ENCODE peak calls at places on chromosomes 1 and 21, in six cellular contexts. R, A, I, D, N and Y are unnamed samples.

GRCh38 chr1:239956230-239956629 is 135.5 kb upstream of the FMN2 start:
- DNase-seq in I (no peak), N (no peak), D (no peak), R (no peak), A (no peak), Y (no peak)

GRCh38 chr1:64472805-64473204 is 2.9 kb downstream of the CACHD1 start:
- DNase-seq in R (no peak), I (no peak), N (no peak), A (no peak), D (no peak), Y (no peak)

GRCh38 chr21:18244721-18245486 is at the start of gene CHODL:
- DNase-seq in D (no peak), R (no peak), I (no peak), N (no peak), A (no peak), Y (no peak)

GRCh38 chr1:237740831-237741230 is 149.9 kb downstream of the ZP4 start:
- DNase-seq in D (no peak), R (no peak), N (no peak), I (no peak), A (no peak), Y (no peak)

GRCh38 chr1:117825414-117825813 is 104.0 kb downstream of the GDAP2 start:
- DNase-seq in A (no peak), R (no peak), D (no peak), N (peak), I (peak), Y (no peak)

GRCh38 chr1:119159096-119159495 is 18.6 kb upstream of the WARS2 start:
- DNase-seq in D (no peak), N (no peak), R (no peak), I (peak), A (peak), Y (peak)

GRCh38 chr1:13965770-13966398 is 265.9 kb downstream of the PRDM2 start:
- DNase-seq in N (peak), R (peak), D (peak), I (peak), A (peak), Y (peak)

GRCh38 chr1:68228833-68229232 is 3.5 kb downstream of the WLS start:
- DNase-seq in I (peak), N (no peak), A (peak), D (peak), R (no peak), Y (no peak)

GRCh38 chr1:238652346-238652968 is 733.9 kb upstream of the CHRM3 start:
- DNase-seq in D (no peak), I (peak), A (peak), R (no peak), N (no peak), Y (no peak)

GRCh38 chr1:17849216-17849615 is 94.1 kb downstream of the ACTL8 start:
- DNase-seq in I (peak), R (no peak), N (no peak), D (no peak), A (no peak), Y (no peak)

GRCh38 chr1:52674497-52675384 is 23.4 kb downstream of the COA7 start:
- DNase-seq in D (peak), R (no peak), N (no peak), A (peak), I (no peak), Y (peak)

GRCh38 chr1:6235302-6235680 is 473 bp downstream of the ICMT start:
- DNase-seq in N (no peak), I (no peak), A (no peak), D (no peak), R (no peak), Y (no peak)

GRCh38 chr1:103461171-103462105 is 64.1 kb upstream of the RNPC3 start:
- DNase-seq in D (peak), I (peak), R (peak), N (no peak), A (peak), Y (peak)

GRCh38 chr1:162734047-162734446 is 56.5 kb upstream of the HSD17B7 start:
- DNase-seq in D (no peak), R (no peak), N (no peak), A (no peak), I (no peak), Y (no peak)

GRCh38 chr1:167676205-167676915 is 45.4 kb upstream of the MPZL1 start:
- DNase-seq in D (no peak), A (no peak), R (peak), I (no peak), N (no peak), Y (no peak)

GRCh38 chr1:152182942-152183341 is 23.9 kb upstream of the RPTN start:
- DNase-seq in R (no peak), N (no peak), A (peak), I (peak), D (peak), Y (peak)

GRCh38 chr1:222589462-222590302 is at the start of gene TAF1A:
- DNase-seq in D (peak), I (peak), A (peak), R (peak), N (peak), Y (peak)

GRCh38 chr1:41314376-41314775 is 46.9 kb upstream of the FOXO6 start:
- DNase-seq in A (no peak), I (peak), D (no peak), N (no peak), R (no peak), Y (no peak)

GRCh38 chr1:185741551-185741950 is 7.4 kb downstream of the HMCN1 start:
- DNase-seq in N (no peak), A (no peak), D (no peak), R (no peak), I (peak), Y (no peak)

GRCh38 chr1:46900401-46900800 is 40.9 kb downstream of the CYP4A11 start:
- DNase-seq in I (no peak), R (no peak), N (no peak), D (no peak), A (no peak), Y (no peak)

GRCh38 chr1:41507836-41508235 is 23.4 kb upstream of the EDN2 start:
- DNase-seq in R (no peak), I (no peak), N (no peak), D (no peak), A (no peak), Y (no peak)

GRCh38 chr1:161185732-161186311 is 8.5 kb upstream of the B4GALT3 start:
- DNase-seq in A (no peak), D (no peak), R (no peak), N (no peak), I (no peak), Y (no peak)

GRCh38 chr21:34986561-34987533 is 62.3 kb downstream of the RUNX1 start:
- DNase-seq in R (peak), N (no peak), I (peak), A (peak), D (no peak), Y (peak)

GRCh38 chr1:209218986-209219385 is 364.5 kb upstream of the CAMK1G start:
- DNase-seq in R (no peak), I (no peak), D (no peak), N (no peak), A (no peak), Y (no peak)

GRCh38 chr21:16624468-16625102 is 888.3 kb upstream of the CXADR start:
- DNase-seq in I (no peak), A (no peak), D (no peak), R (no peak), N (peak), Y (no peak)

GRCh38 chr1:1003618-1004419 is 3.9 kb upstream of the HES4 start:
- DNase-seq in N (peak), R (no peak), D (no peak), A (no peak), I (no peak), Y (no peak)

GRCh38 chr1:110130113-110130591 is 17.9 kb downstream of the UBL4B start:
- DNase-seq in A (peak), N (peak), R (no peak), D (no peak), I (no peak), Y (no peak)

GRCh38 chr1:35810096-35810860 is 2.5 kb downstream of the AGO4 start:
- DNase-seq in R (no peak), A (peak), D (peak), N (no peak), I (peak), Y (peak)

GRCh38 chr1:99646885-99647284 is 972 bp downstream of the PALMD start:
- DNase-seq in R (no peak), D (no peak), A (no peak), I (no peak), N (no peak), Y (peak)

GRCh38 chr21:24955275-24955961 is 651.9 kb downstream of the MRPL39 start:
- DNase-seq in I (no peak), N (no peak), A (no peak), D (no peak), R (peak), Y (no peak)

GRCh38 chr1:231240531-231240882 is 505 bp upstream of the GNPAT start:
- DNase-seq in I (no peak), A (no peak), D (no peak), N (no peak), R (no peak), Y (peak)

GRCh38 chr1:202213361-202214088 is 19.9 kb downstream of the LGR6 start:
- DNase-seq in D (no peak), I (no peak), N (no peak), A (no peak), R (no peak), Y (no peak)

GRCh38 chr1:40872266-40872665 is 10.1 kb upstream of the CITED4 start:
- DNase-seq in I (no peak), N (no peak), A (no peak), D (no peak), R (no peak), Y (peak)